ENCODE peak calls at places on chromosomes 11 and 22, in ten cellular contexts. One of them, this sample, is unnamed.

GRCh38 chr11:64378335-64378884 is 19.4 kb downstream of the RPS6KA4 start:
- DNase-seq in fibroblast of pulmonary artery: peak
- DNase-seq in stimulated activated CD4-positive, alpha-beta T cell treated with anti-CD3 and anti-CD28 coated beads, Interleukin-4, amount 100 ng/mL, for 1 hour: no peak
- DNase-seq in neural crest cell: no peak
- DNase-seq in dorsolateral prefrontal cortex: no peak
- DNase-seq in endodermal cell: no peak
- DNase-seq in HTR-8/SVneo: no peak
- DNase-seq in astrocyte of the cerebellum: no peak
- DNase-seq in activated gamma-delta T cell treated with Interleukin-2 at 50 U/mL for 16 hours: no peak
- DNase-seq in ACHN: no peak
- DNase-seq in this sample: no peak

GRCh38 chr11:96357794-96358193 is 14.8 kb upstream of the MAML2 start:
- DNase-seq in fibroblast of pulmonary artery: no peak
- DNase-seq in stimulated activated CD4-positive, alpha-beta T cell treated with anti-CD3 and anti-CD28 coated beads, Interleukin-4, amount 100 ng/mL, for 1 hour: no peak
- DNase-seq in neural crest cell: no peak
- DNase-seq in dorsolateral prefrontal cortex: no peak
- DNase-seq in endodermal cell: no peak
- DNase-seq in HTR-8/SVneo: no peak
- DNase-seq in astrocyte of the cerebellum: no peak
- DNase-seq in activated gamma-delta T cell treated with Interleukin-2 at 50 U/mL for 16 hours: no peak
- DNase-seq in ACHN: no peak
- DNase-seq in this sample: no peak

GRCh38 chr11:66081505-66081904 is 11.4 kb downstream of the PACS1 start:
- DNase-seq in fibroblast of pulmonary artery: peak
- DNase-seq in stimulated activated CD4-positive, alpha-beta T cell treated with anti-CD3 and anti-CD28 coated beads, Interleukin-4, amount 100 ng/mL, for 1 hour: peak
- DNase-seq in neural crest cell: no peak
- DNase-seq in dorsolateral prefrontal cortex: no peak
- DNase-seq in endodermal cell: no peak
- DNase-seq in HTR-8/SVneo: no peak
- DNase-seq in astrocyte of the cerebellum: no peak
- DNase-seq in activated gamma-delta T cell treated with Interleukin-2 at 50 U/mL for 16 hours: peak
- DNase-seq in ACHN: no peak
- DNase-seq in this sample: no peak

GRCh38 chr22:47434336-47435203 is 672.1 kb downstream of the TBC1D22A start:
- DNase-seq in fibroblast of pulmonary artery: no peak
- DNase-seq in stimulated activated CD4-positive, alpha-beta T cell treated with anti-CD3 and anti-CD28 coated beads, Interleukin-4, amount 100 ng/mL, for 1 hour: no peak
- DNase-seq in neural crest cell: no peak
- DNase-seq in dorsolateral prefrontal cortex: no peak
- DNase-seq in endodermal cell: no peak
- DNase-seq in HTR-8/SVneo: no peak
- DNase-seq in astrocyte of the cerebellum: no peak
- DNase-seq in activated gamma-delta T cell treated with Interleukin-2 at 50 U/mL for 16 hours: no peak
- DNase-seq in ACHN: no peak
- DNase-seq in this sample: no peak

GRCh38 chr22:32411388-32411787 is 659 bp downstream of the RTCB start:
- DNase-seq in fibroblast of pulmonary artery: peak
- DNase-seq in stimulated activated CD4-positive, alpha-beta T cell treated with anti-CD3 and anti-CD28 coated beads, Interleukin-4, amount 100 ng/mL, for 1 hour: peak
- DNase-seq in neural crest cell: no peak
- DNase-seq in dorsolateral prefrontal cortex: no peak
- DNase-seq in endodermal cell: peak
- DNase-seq in HTR-8/SVneo: no peak
- DNase-seq in astrocyte of the cerebellum: no peak
- DNase-seq in activated gamma-delta T cell treated with Interleukin-2 at 50 U/mL for 16 hours: no peak
- DNase-seq in ACHN: peak
- DNase-seq in this sample: no peak

GRCh38 chr11:71155846-71156245 is 96.5 kb downstream of the SHANK2 start:
- DNase-seq in fibroblast of pulmonary artery: no peak
- DNase-seq in stimulated activated CD4-positive, alpha-beta T cell treated with anti-CD3 and anti-CD28 coated beads, Interleukin-4, amount 100 ng/mL, for 1 hour: no peak
- DNase-seq in neural crest cell: no peak
- DNase-seq in dorsolateral prefrontal cortex: no peak
- DNase-seq in endodermal cell: no peak
- DNase-seq in HTR-8/SVneo: no peak
- DNase-seq in astrocyte of the cerebellum: no peak
- DNase-seq in activated gamma-delta T cell treated with Interleukin-2 at 50 U/mL for 16 hours: no peak
- DNase-seq in ACHN: no peak
- DNase-seq in this sample: no peak

GRCh38 chr11:42243370-42243769 is 783.9 kb upstream of the LRRC4C start:
- DNase-seq in fibroblast of pulmonary artery: no peak
- DNase-seq in stimulated activated CD4-positive, alpha-beta T cell treated with anti-CD3 and anti-CD28 coated beads, Interleukin-4, amount 100 ng/mL, for 1 hour: no peak
- DNase-seq in neural crest cell: no peak
- DNase-seq in dorsolateral prefrontal cortex: no peak
- DNase-seq in endodermal cell: peak
- DNase-seq in HTR-8/SVneo: no peak
- DNase-seq in astrocyte of the cerebellum: no peak
- DNase-seq in activated gamma-delta T cell treated with Interleukin-2 at 50 U/mL for 16 hours: no peak
- DNase-seq in ACHN: no peak
- DNase-seq in this sample: no peak

GRCh38 chr11:117884994-117885393 is 8.5 kb upstream of the FXYD6 start:
- DNase-seq in fibroblast of pulmonary artery: peak
- DNase-seq in stimulated activated CD4-positive, alpha-beta T cell treated with anti-CD3 and anti-CD28 coated beads, Interleukin-4, amount 100 ng/mL, for 1 hour: no peak
- DNase-seq in neural crest cell: no peak
- DNase-seq in dorsolateral prefrontal cortex: no peak
- DNase-seq in endodermal cell: peak
- DNase-seq in HTR-8/SVneo: no peak
- DNase-seq in astrocyte of the cerebellum: no peak
- DNase-seq in activated gamma-delta T cell treated with Interleukin-2 at 50 U/mL for 16 hours: no peak
- DNase-seq in ACHN: no peak
- DNase-seq in this sample: peak

GRCh38 chr11:118609380-118610219 is 2.2 kb downstream of the PHLDB1 start:
- DNase-seq in fibroblast of pulmonary artery: peak
- DNase-seq in stimulated activated CD4-positive, alpha-beta T cell treated with anti-CD3 and anti-CD28 coated beads, Interleukin-4, amount 100 ng/mL, for 1 hour: peak
- DNase-seq in neural crest cell: no peak
- DNase-seq in dorsolateral prefrontal cortex: peak
- DNase-seq in endodermal cell: peak
- DNase-seq in HTR-8/SVneo: no peak
- DNase-seq in astrocyte of the cerebellum: no peak
- DNase-seq in activated gamma-delta T cell treated with Interleukin-2 at 50 U/mL for 16 hours: no peak
- DNase-seq in ACHN: no peak
- DNase-seq in this sample: no peak

GRCh38 chr11:124676386-124676785 is 2.7 kb downstream of the SPA17 start:
- DNase-seq in fibroblast of pulmonary artery: peak
- DNase-seq in stimulated activated CD4-positive, alpha-beta T cell treated with anti-CD3 and anti-CD28 coated beads, Interleukin-4, amount 100 ng/mL, for 1 hour: no peak
- DNase-seq in neural crest cell: no peak
- DNase-seq in dorsolateral prefrontal cortex: no peak
- DNase-seq in endodermal cell: no peak
- DNase-seq in HTR-8/SVneo: no peak
- DNase-seq in astrocyte of the cerebellum: no peak
- DNase-seq in activated gamma-delta T cell treated with Interleukin-2 at 50 U/mL for 16 hours: no peak
- DNase-seq in ACHN: no peak
- DNase-seq in this sample: no peak

GRCh38 chr22:46250783-46251125 is 661 bp upstream of the CDPF1 start:
- DNase-seq in fibroblast of pulmonary artery: no peak
- DNase-seq in stimulated activated CD4-positive, alpha-beta T cell treated with anti-CD3 and anti-CD28 coated beads, Interleukin-4, amount 100 ng/mL, for 1 hour: peak
- DNase-seq in neural crest cell: no peak
- DNase-seq in dorsolateral prefrontal cortex: no peak
- DNase-seq in endodermal cell: no peak
- DNase-seq in HTR-8/SVneo: no peak
- DNase-seq in astrocyte of the cerebellum: no peak
- DNase-seq in activated gamma-delta T cell treated with Interleukin-2 at 50 U/mL for 16 hours: no peak
- DNase-seq in ACHN: no peak
- DNase-seq in this sample: no peak

GRCh38 chr11:111699579-111700156 is 66.5 kb downstream of the PPP2R1B start:
- DNase-seq in fibroblast of pulmonary artery: no peak
- DNase-seq in stimulated activated CD4-positive, alpha-beta T cell treated with anti-CD3 and anti-CD28 coated beads, Interleukin-4, amount 100 ng/mL, for 1 hour: no peak
- DNase-seq in neural crest cell: no peak
- DNase-seq in dorsolateral prefrontal cortex: no peak
- DNase-seq in endodermal cell: no peak
- DNase-seq in HTR-8/SVneo: no peak
- DNase-seq in astrocyte of the cerebellum: no peak
- DNase-seq in activated gamma-delta T cell treated with Interleukin-2 at 50 U/mL for 16 hours: no peak
- DNase-seq in ACHN: no peak
- DNase-seq in this sample: no peak

GRCh38 chr11:69303427-69303826 is 9.5 kb downstream of the MYEOV start:
- DNase-seq in fibroblast of pulmonary artery: no peak
- DNase-seq in stimulated activated CD4-positive, alpha-beta T cell treated with anti-CD3 and anti-CD28 coated beads, Interleukin-4, amount 100 ng/mL, for 1 hour: no peak
- DNase-seq in neural crest cell: no peak
- DNase-seq in dorsolateral prefrontal cortex: no peak
- DNase-seq in endodermal cell: peak
- DNase-seq in HTR-8/SVneo: no peak
- DNase-seq in astrocyte of the cerebellum: no peak
- DNase-seq in activated gamma-delta T cell treated with Interleukin-2 at 50 U/mL for 16 hours: no peak
- DNase-seq in ACHN: no peak
- DNase-seq in this sample: no peak

GRCh38 chr22:20155330-20156041 is 4.6 kb upstream of the CCDC188 start:
- DNase-seq in fibroblast of pulmonary artery: peak
- DNase-seq in stimulated activated CD4-positive, alpha-beta T cell treated with anti-CD3 and anti-CD28 coated beads, Interleukin-4, amount 100 ng/mL, for 1 hour: no peak
- DNase-seq in neural crest cell: peak
- DNase-seq in dorsolateral prefrontal cortex: peak
- DNase-seq in endodermal cell: no peak
- DNase-seq in HTR-8/SVneo: no peak
- DNase-seq in astrocyte of the cerebellum: peak
- DNase-seq in activated gamma-delta T cell treated with Interleukin-2 at 50 U/mL for 16 hours: no peak
- DNase-seq in ACHN: peak
- DNase-seq in this sample: no peak

GRCh38 chr22:28171135-28171534 is 252.1 kb upstream of the PITPNB start:
- DNase-seq in fibroblast of pulmonary artery: peak
- DNase-seq in stimulated activated CD4-positive, alpha-beta T cell treated with anti-CD3 and anti-CD28 coated beads, Interleukin-4, amount 100 ng/mL, for 1 hour: no peak
- DNase-seq in neural crest cell: no peak
- DNase-seq in dorsolateral prefrontal cortex: no peak
- DNase-seq in endodermal cell: no peak
- DNase-seq in HTR-8/SVneo: no peak
- DNase-seq in astrocyte of the cerebellum: no peak
- DNase-seq in activated gamma-delta T cell treated with Interleukin-2 at 50 U/mL for 16 hours: no peak
- DNase-seq in ACHN: no peak
- DNase-seq in this sample: no peak

GRCh38 chr22:40648386-40648785 is 11.9 kb upstream of the MRTFA start:
- DNase-seq in fibroblast of pulmonary artery: no peak
- DNase-seq in stimulated activated CD4-positive, alpha-beta T cell treated with anti-CD3 and anti-CD28 coated beads, Interleukin-4, amount 100 ng/mL, for 1 hour: no peak
- DNase-seq in neural crest cell: no peak
- DNase-seq in dorsolateral prefrontal cortex: no peak
- DNase-seq in endodermal cell: no peak
- DNase-seq in HTR-8/SVneo: no peak
- DNase-seq in astrocyte of the cerebellum: no peak
- DNase-seq in activated gamma-delta T cell treated with Interleukin-2 at 50 U/mL for 16 hours: no peak
- DNase-seq in ACHN: no peak
- DNase-seq in this sample: no peak

GRCh38 chr22:45007247-45007945 is 2.4 kb downstream of the PHF21B start:
- DNase-seq in fibroblast of pulmonary artery: no peak
- DNase-seq in stimulated activated CD4-positive, alpha-beta T cell treated with anti-CD3 and anti-CD28 coated beads, Interleukin-4, amount 100 ng/mL, for 1 hour: peak
- DNase-seq in neural crest cell: peak
- DNase-seq in dorsolateral prefrontal cortex: no peak
- DNase-seq in endodermal cell: peak
- DNase-seq in HTR-8/SVneo: peak
- DNase-seq in astrocyte of the cerebellum: no peak
- DNase-seq in activated gamma-delta T cell treated with Interleukin-2 at 50 U/mL for 16 hours: no peak
- DNase-seq in ACHN: peak
- DNase-seq in this sample: no peak

GRCh38 chr22:27704581-27704980 is 97.0 kb downstream of the MN1 start:
- DNase-seq in fibroblast of pulmonary artery: no peak
- DNase-seq in stimulated activated CD4-positive, alpha-beta T cell treated with anti-CD3 and anti-CD28 coated beads, Interleukin-4, amount 100 ng/mL, for 1 hour: no peak
- DNase-seq in neural crest cell: no peak
- DNase-seq in dorsolateral prefrontal cortex: no peak
- DNase-seq in endodermal cell: no peak
- DNase-seq in HTR-8/SVneo: no peak
- DNase-seq in astrocyte of the cerebellum: no peak
- DNase-seq in activated gamma-delta T cell treated with Interleukin-2 at 50 U/mL for 16 hours: no peak
- DNase-seq in ACHN: no peak
- DNase-seq in this sample: no peak

GRCh38 chr11:66689661-66690590 is 12.2 kb upstream of the RBM4B start:
- DNase-seq in fibroblast of pulmonary artery: no peak
- DNase-seq in stimulated activated CD4-positive, alpha-beta T cell treated with anti-CD3 and anti-CD28 coated beads, Interleukin-4, amount 100 ng/mL, for 1 hour: no peak
- DNase-seq in neural crest cell: no peak
- DNase-seq in dorsolateral prefrontal cortex: peak
- DNase-seq in endodermal cell: no peak
- DNase-seq in HTR-8/SVneo: no peak
- DNase-seq in astrocyte of the cerebellum: no peak
- DNase-seq in activated gamma-delta T cell treated with Interleukin-2 at 50 U/mL for 16 hours: no peak
- DNase-seq in ACHN: no peak
- DNase-seq in this sample: no peak

GRCh38 chr11:131624526-131624925 is 254.1 kb downstream of the NTM start:
- DNase-seq in fibroblast of pulmonary artery: no peak
- DNase-seq in stimulated activated CD4-positive, alpha-beta T cell treated with anti-CD3 and anti-CD28 coated beads, Interleukin-4, amount 100 ng/mL, for 1 hour: no peak
- DNase-seq in neural crest cell: no peak
- DNase-seq in dorsolateral prefrontal cortex: no peak
- DNase-seq in endodermal cell: no peak
- DNase-seq in HTR-8/SVneo: no peak
- DNase-seq in astrocyte of the cerebellum: no peak
- DNase-seq in activated gamma-delta T cell treated with Interleukin-2 at 50 U/mL for 16 hours: no peak
- DNase-seq in ACHN: no peak
- DNase-seq in this sample: peak

GRCh38 chr11:76695133-76695532 is 24.6 kb upstream of the LRRC32 start:
- DNase-seq in fibroblast of pulmonary artery: no peak
- DNase-seq in stimulated activated CD4-positive, alpha-beta T cell treated with anti-CD3 and anti-CD28 coated beads, Interleukin-4, amount 100 ng/mL, for 1 hour: no peak
- DNase-seq in neural crest cell: no peak
- DNase-seq in dorsolateral prefrontal cortex: no peak
- DNase-seq in endodermal cell: no peak
- DNase-seq in HTR-8/SVneo: no peak
- DNase-seq in astrocyte of the cerebellum: no peak
- DNase-seq in activated gamma-delta T cell treated with Interleukin-2 at 50 U/mL for 16 hours: no peak
- DNase-seq in ACHN: no peak
- DNase-seq in this sample: no peak

GRCh38 chr11:32919338-32919737 is 26.7 kb downstream of the QSER1 start:
- DNase-seq in fibroblast of pulmonary artery: no peak
- DNase-seq in stimulated activated CD4-positive, alpha-beta T cell treated with anti-CD3 and anti-CD28 coated beads, Interleukin-4, amount 100 ng/mL, for 1 hour: no peak
- DNase-seq in neural crest cell: no peak
- DNase-seq in dorsolateral prefrontal cortex: no peak
- DNase-seq in endodermal cell: no peak
- DNase-seq in HTR-8/SVneo: no peak
- DNase-seq in astrocyte of the cerebellum: no peak
- DNase-seq in activated gamma-delta T cell treated with Interleukin-2 at 50 U/mL for 16 hours: no peak
- DNase-seq in ACHN: no peak
- DNase-seq in this sample: no peak

GRCh38 chr11:13776134-13776815 is 107.8 kb downstream of the FAR1 start:
- DNase-seq in fibroblast of pulmonary artery: peak
- DNase-seq in stimulated activated CD4-positive, alpha-beta T cell treated with anti-CD3 and anti-CD28 coated beads, Interleukin-4, amount 100 ng/mL, for 1 hour: peak
- DNase-seq in neural crest cell: no peak
- DNase-seq in dorsolateral prefrontal cortex: no peak
- DNase-seq in endodermal cell: peak
- DNase-seq in HTR-8/SVneo: no peak
- DNase-seq in astrocyte of the cerebellum: no peak
- DNase-seq in activated gamma-delta T cell treated with Interleukin-2 at 50 U/mL for 16 hours: peak
- DNase-seq in ACHN: no peak
- DNase-seq in this sample: no peak

GRCh38 chr11:131441398-131441797 is 71.0 kb downstream of the NTM start:
- DNase-seq in fibroblast of pulmonary artery: no peak
- DNase-seq in stimulated activated CD4-positive, alpha-beta T cell treated with anti-CD3 and anti-CD28 coated beads, Interleukin-4, amount 100 ng/mL, for 1 hour: no peak
- DNase-seq in neural crest cell: no peak
- DNase-seq in dorsolateral prefrontal cortex: no peak
- DNase-seq in endodermal cell: no peak
- DNase-seq in HTR-8/SVneo: no peak
- DNase-seq in astrocyte of the cerebellum: no peak
- DNase-seq in activated gamma-delta T cell treated with Interleukin-2 at 50 U/mL for 16 hours: no peak
- DNase-seq in ACHN: no peak
- DNase-seq in this sample: no peak

GRCh38 chr22:45608763-45609180 is 62.9 kb upstream of the ATXN10 start:
- DNase-seq in fibroblast of pulmonary artery: peak
- DNase-seq in stimulated activated CD4-positive, alpha-beta T cell treated with anti-CD3 and anti-CD28 coated beads, Interleukin-4, amount 100 ng/mL, for 1 hour: no peak
- DNase-seq in neural crest cell: no peak
- DNase-seq in dorsolateral prefrontal cortex: no peak
- DNase-seq in endodermal cell: no peak
- DNase-seq in HTR-8/SVneo: peak
- DNase-seq in astrocyte of the cerebellum: peak
- DNase-seq in activated gamma-delta T cell treated with Interleukin-2 at 50 U/mL for 16 hours: peak
- DNase-seq in ACHN: peak
- DNase-seq in this sample: peak

GRCh38 chr11:62427630-62428233 is 8.9 kb downstream of the SCGB1A1 start:
- DNase-seq in fibroblast of pulmonary artery: peak
- DNase-seq in stimulated activated CD4-positive, alpha-beta T cell treated with anti-CD3 and anti-CD28 coated beads, Interleukin-4, amount 100 ng/mL, for 1 hour: no peak
- DNase-seq in neural crest cell: no peak
- DNase-seq in dorsolateral prefrontal cortex: no peak
- DNase-seq in endodermal cell: peak
- DNase-seq in HTR-8/SVneo: no peak
- DNase-seq in astrocyte of the cerebellum: no peak
- DNase-seq in activated gamma-delta T cell treated with Interleukin-2 at 50 U/mL for 16 hours: no peak
- DNase-seq in ACHN: peak
- DNase-seq in this sample: no peak

GRCh38 chr11:38266691-38267090 is 1668.7 kb upstream of the RAG2 start:
- DNase-seq in fibroblast of pulmonary artery: no peak
- DNase-seq in stimulated activated CD4-positive, alpha-beta T cell treated with anti-CD3 and anti-CD28 coated beads, Interleukin-4, amount 100 ng/mL, for 1 hour: no peak
- DNase-seq in neural crest cell: no peak
- DNase-seq in dorsolateral prefrontal cortex: no peak
- DNase-seq in endodermal cell: no peak
- DNase-seq in HTR-8/SVneo: no peak
- DNase-seq in astrocyte of the cerebellum: no peak
- DNase-seq in activated gamma-delta T cell treated with Interleukin-2 at 50 U/mL for 16 hours: no peak
- DNase-seq in ACHN: no peak
- DNase-seq in this sample: no peak

GRCh38 chr22:17806437-17806836 is 32.2 kb upstream of the BID start:
- DNase-seq in fibroblast of pulmonary artery: no peak
- DNase-seq in stimulated activated CD4-positive, alpha-beta T cell treated with anti-CD3 and anti-CD28 coated beads, Interleukin-4, amount 100 ng/mL, for 1 hour: no peak
- DNase-seq in neural crest cell: no peak
- DNase-seq in dorsolateral prefrontal cortex: no peak
- DNase-seq in endodermal cell: no peak
- DNase-seq in HTR-8/SVneo: no peak
- DNase-seq in astrocyte of the cerebellum: no peak
- DNase-seq in activated gamma-delta T cell treated with Interleukin-2 at 50 U/mL for 16 hours: no peak
- DNase-seq in ACHN: no peak
- DNase-seq in this sample: no peak